ENCODE peak calls at places on chromosomes 2 and 18, in four cellular contexts. A, C, V and L are unnamed samples.

GRCh38 chr2:223979730-223980396 is 22.6 kb downstream of the MRPL44 start:
- DNase-seq in A (no peak), C (no peak), V (no peak), L (no peak)

GRCh38 chr2:189580267-189580661 is 322 bp downstream of the SLC40A1 start:
- DNase-seq in A (peak; percentile 58), C (no peak), V (peak; percentile 8), L (no peak)

GRCh38 chr2:88852753-88853402 is 161.4 kb downstream of the RPIA start:
- DNase-seq in A (no peak), C (no peak), V (no peak), L (no peak)

GRCh38 chr18:37309059-37309458 is 256.5 kb downstream of the CELF4 start:
- DNase-seq in A (peak; percentile 28), C (no peak), V (no peak), L (no peak)

GRCh38 chr2:53353372-53354111 is 414.1 kb upstream of the CHAC2 start:
- DNase-seq in A (no peak), C (no peak), V (no peak), L (no peak)

GRCh38 chr2:237195396-237196119 is 109.9 kb downstream of the COPS8 start:
- DNase-seq in A (no peak), C (no peak), V (no peak), L (no peak)

GRCh38 chr2:16248571-16249105 is 308.3 kb downstream of the MYCN start:
- DNase-seq in A (no peak), C (no peak), V (no peak), L (no peak)

GRCh38 chr18:54116541-54117257 is 107.8 kb downstream of the MBD2 start:
- DNase-seq in A (no peak), C (no peak), V (no peak), L (no peak)

GRCh38 chr2:39119732-39120520 is 925 bp downstream of the SOS1 start:
- DNase-seq in A (peak; percentile 22), C (no peak), V (peak; percentile 53), L (peak; percentile 58)

GRCh38 chr2:212385241-212385640 is 153.4 kb downstream of the ERBB4 start:
- DNase-seq in A (no peak), C (no peak), V (no peak), L (no peak)

GRCh38 chr2:199144036-199144435 is 313.7 kb downstream of the SATB2 start:
- DNase-seq in A (no peak), C (no peak), V (no peak), L (no peak)

GRCh38 chr18:72895548-72895947 is 27.8 kb upstream of the NETO1 start:
- DNase-seq in A (no peak), C (no peak), V (no peak), L (no peak)

GRCh38 chr2:110106642-110107041 is 9.0 kb downstream of the MALL start:
- DNase-seq in A (no peak), C (no peak), V (no peak), L (no peak)

GRCh38 chr2:118838741-118839455 is 8.6 kb downstream of the EN1 start:
- DNase-seq in A (no peak), C (no peak), V (no peak), L (no peak)

GRCh38 chr2:227818569-227819397 is 5.1 kb downstream of the CCL20 start:
- DNase-seq in A (no peak), C (no peak), V (no peak), L (no peak)

GRCh38 chr2:46148369-46148736 is 148.9 kb upstream of the EPAS1 start:
- DNase-seq in A (no peak), C (no peak), V (no peak), L (no peak)

GRCh38 chr2:20401495-20401855 is 45.4 kb upstream of the RHOB start:
- DNase-seq in A (no peak), C (no peak), V (no peak), L (no peak)

GRCh38 chr18:59211629-59212028 is 8.3 kb upstream of the GRP start:
- DNase-seq in A (no peak), C (no peak), V (no peak), L (no peak)

GRCh38 chr2:178923546-178923945 is 116.3 kb upstream of the TTN start:
- DNase-seq in A (no peak), C (no peak), V (no peak), L (no peak)

GRCh38 chr2:43266692-43267091 is 40.3 kb upstream of the ZFP36L2 start:
- DNase-seq in A (no peak), C (no peak), V (no peak), L (no peak)

GRCh38 chr2:58895849-58896248 is 654.7 kb upstream of the FANCL start:
- DNase-seq in A (no peak), C (no peak), V (no peak), L (no peak)

GRCh38 chr2:42754776-42755140 is 9.2 kb downstream of the OXER1 start:
- DNase-seq in A (peak; percentile 3), C (no peak), V (no peak), L (no peak)

GRCh38 chr18:75854174-75854573 is 426.7 kb upstream of the SMIM21 start:
- DNase-seq in A (peak; percentile 15), C (no peak), V (no peak), L (no peak)

GRCh38 chr2:98454073-98454472 is 9.4 kb downstream of the INPP4A start:
- DNase-seq in A (peak; percentile 5), C (no peak), V (no peak), L (no peak)

GRCh38 chr2:28802975-28803429 is 7.6 kb upstream of the SPDYA start:
- DNase-seq in A (no peak), C (no peak), V (no peak), L (no peak)

GRCh38 chr2:232610081-232610480 is 23.3 kb upstream of the EFHD1 start:
- DNase-seq in A (no peak), C (no peak), V (no peak), L (no peak)

GRCh38 chr2:172865422-172865821 is 129.8 kb downstream of the RAPGEF4 start:
- DNase-seq in A (no peak), C (no peak), V (no peak), L (no peak)

GRCh38 chr2:172869861-172870260 is 134.2 kb downstream of the RAPGEF4 start:
- DNase-seq in A (no peak), C (no peak), V (no peak), L (no peak)

GRCh38 chr2:172870396-172870795 is 134.8 kb downstream of the RAPGEF4 start:
- DNase-seq in A (no peak), C (no peak), V (no peak), L (no peak)
- TF ChIP-seq POLR2AphosphoS5 in A (no peak), C (no peak), V (no peak), L (no peak)

DNA sequence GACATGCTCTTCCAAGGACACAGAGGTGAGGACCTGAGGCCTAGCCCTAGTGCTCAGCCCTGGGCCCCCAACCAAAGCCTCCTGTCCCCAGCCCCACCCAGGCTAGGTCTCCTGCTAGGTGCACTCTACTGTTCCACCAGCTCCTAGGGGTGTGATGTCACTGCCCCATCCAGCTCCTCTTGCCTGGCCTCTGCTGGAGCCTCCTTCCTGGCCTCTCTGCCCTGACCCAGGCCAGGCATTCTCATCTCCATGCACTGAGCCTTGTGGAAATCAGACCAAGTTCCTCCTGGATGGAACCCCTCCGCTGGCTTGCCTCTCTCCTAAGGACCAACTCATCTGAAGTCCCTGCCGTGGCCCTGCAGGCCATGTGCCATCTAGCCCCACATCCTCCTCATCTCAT is 156.8 kb downstream of the INHBB start:
- DNase-seq in A (no peak), C (no peak), V (no peak), L (no peak)
- TF ChIP-seq TAF1 in A (no peak), C (no peak), V (no peak), L (no peak)

DNA sequence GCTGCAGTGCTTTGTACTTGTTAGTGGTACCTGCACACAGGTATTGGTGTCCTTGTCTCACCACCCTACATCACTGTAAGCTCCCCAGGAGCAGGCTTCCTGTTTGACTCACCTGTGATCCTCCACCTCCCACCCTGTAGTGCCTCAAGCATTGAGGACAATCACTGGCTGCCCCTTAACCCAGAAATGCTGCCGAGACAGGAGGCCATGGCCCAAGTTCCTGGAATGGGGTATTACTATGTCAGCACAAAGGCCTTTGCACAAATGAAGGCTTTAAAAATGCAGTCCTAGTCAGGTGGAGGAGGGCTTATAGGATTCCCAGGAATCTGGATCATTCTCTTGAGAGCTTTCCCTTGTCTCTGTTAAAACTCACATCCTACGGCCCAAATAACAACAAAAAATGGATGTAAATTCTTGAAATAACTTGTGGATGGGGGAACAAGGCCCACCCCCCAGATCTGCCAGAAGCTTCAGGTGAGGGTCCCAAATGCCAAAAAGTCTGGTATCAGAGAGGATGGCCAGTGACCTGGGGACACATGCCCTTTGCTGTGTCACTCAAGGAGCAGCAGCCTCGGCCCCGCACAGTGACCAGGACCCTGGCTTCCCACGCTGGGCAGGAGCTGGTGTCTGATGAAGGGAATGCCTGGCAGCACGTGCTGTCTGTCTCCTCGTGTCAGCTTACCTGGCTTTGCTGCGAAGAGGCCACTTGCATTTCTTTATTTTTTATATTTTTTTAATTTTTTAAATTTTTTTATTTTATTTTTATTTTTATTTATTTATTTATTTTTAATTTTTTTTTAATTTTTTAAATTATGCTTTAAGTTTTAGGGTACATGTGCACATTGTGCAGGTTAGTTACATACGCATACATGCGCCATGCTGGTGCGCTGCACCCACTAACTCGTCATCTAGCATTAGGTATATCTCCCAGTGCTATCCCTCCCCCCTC is 3.7 kb upstream of the IL37 start:
- DNase-seq in A (no peak), C (no peak), V (no peak), L (no peak)
- TF ChIP-seq POLR2AphosphoS5 in A (no peak), C (no peak), V (no peak), L (no peak)

DNA sequence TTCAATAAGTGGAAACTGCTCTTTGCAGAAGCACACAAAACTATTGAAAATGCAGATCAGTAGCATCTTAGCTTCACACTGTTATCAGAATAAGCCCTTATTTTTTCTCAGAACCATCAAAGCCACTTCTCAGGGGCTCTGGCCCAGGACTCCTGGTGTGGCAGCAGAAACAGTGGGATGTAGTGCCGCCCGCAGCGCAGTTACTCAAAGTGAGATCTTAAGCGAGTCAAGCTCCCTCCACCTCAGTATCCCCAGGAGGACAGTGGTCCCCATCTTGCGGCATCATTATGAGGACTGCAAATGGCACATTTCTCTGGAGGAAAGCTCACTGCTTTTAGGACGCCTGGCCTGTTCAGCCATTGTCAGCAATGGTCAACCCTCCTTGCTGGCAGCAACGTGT is 60.0 kb downstream of the MBP start:
- DNase-seq in A (no peak), C (no peak), V (no peak), L (no peak)
- TF ChIP-seq TAF1 in A (no peak), C (no peak), V (no peak), L (no peak)